ENCODE peak calls at places on chromosomes 5 and 9, in five cellular contexts. One of them, this sample, is unnamed.

GRCh38 chr9:17630531-17630949 is 51.7 kb downstream of the SH3GL2 start:
- DNase-seq in upper lobe of left lung: no peak
- DNase-seq in HCT116: no peak
- DNase-seq in heart left ventricle: no peak
- DNase-seq in body of pancreas: no peak
- DNase-seq in this sample: no peak

GRCh38 chr5:64165500-64166200 is at the start of gene RNF180:
- DNase-seq in body of pancreas: peak
- DNase-seq in upper lobe of left lung: peak
- DNase-seq in HCT116: no peak
- DNase-seq in heart left ventricle: peak
- DNase-seq in this sample: no peak

GRCh38 chr5:77882670-77883257 is 106.6 kb upstream of the TBCA start:
- DNase-seq in HCT116: no peak
- DNase-seq in upper lobe of left lung: no peak
- DNase-seq in heart left ventricle: no peak
- DNase-seq in body of pancreas: no peak
- DNase-seq in this sample: no peak

GRCh38 chr9:133331221-133331620 is 4.8 kb downstream of the SURF6 start:
- DNase-seq in upper lobe of left lung: peak
- DNase-seq in heart left ventricle: peak
- DNase-seq in body of pancreas: no peak
- DNase-seq in HCT116: no peak
- DNase-seq in this sample: no peak

GRCh38 chr9:69996947-69997346 is 46.7 kb upstream of the MAMDC2 start:
- DNase-seq in heart left ventricle: no peak
- DNase-seq in upper lobe of left lung: no peak
- DNase-seq in HCT116: no peak
- DNase-seq in body of pancreas: peak
- DNase-seq in this sample: peak

GRCh38 chr5:151319334-151319733 is 15.8 kb upstream of the SLC36A3 start:
- DNase-seq in body of pancreas: peak
- DNase-seq in heart left ventricle: peak
- DNase-seq in HCT116: peak
- DNase-seq in upper lobe of left lung: no peak
- DNase-seq in this sample: peak

GRCh38 chr9:38035873-38036272 is 33.2 kb downstream of the SHB start:
- DNase-seq in HCT116: no peak
- DNase-seq in body of pancreas: no peak
- DNase-seq in upper lobe of left lung: no peak
- DNase-seq in heart left ventricle: no peak
- DNase-seq in this sample: no peak

GRCh38 chr5:113463032-113463431 is 25.2 kb downstream of the MCC start:
- DNase-seq in body of pancreas: no peak
- DNase-seq in HCT116: no peak
- DNase-seq in heart left ventricle: no peak
- DNase-seq in upper lobe of left lung: no peak
- DNase-seq in this sample: no peak

GRCh38 chr5:81021951-81022687 is 62.0 kb downstream of the RASGRF2 start:
- DNase-seq in body of pancreas: no peak
- DNase-seq in HCT116: no peak
- DNase-seq in heart left ventricle: peak
- DNase-seq in upper lobe of left lung: no peak
- DNase-seq in this sample: no peak

GRCh38 chr5:163815240-163815791 is 309.9 kb downstream of the MAT2B start:
- DNase-seq in heart left ventricle: no peak
- DNase-seq in HCT116: no peak
- DNase-seq in upper lobe of left lung: no peak
- DNase-seq in body of pancreas: no peak
- DNase-seq in this sample: no peak

GRCh38 chr5:176675676-176676360 is 28.5 kb downstream of the TSPAN17 start:
- DNase-seq in HCT116: peak
- DNase-seq in body of pancreas: no peak
- DNase-seq in heart left ventricle: peak
- DNase-seq in upper lobe of left lung: no peak
- DNase-seq in this sample: no peak

GRCh38 chr9:124602204-124602603 is 95.0 kb upstream of the NR5A1 start:
- DNase-seq in upper lobe of left lung: no peak
- DNase-seq in HCT116: no peak
- DNase-seq in heart left ventricle: no peak
- DNase-seq in body of pancreas: no peak
- DNase-seq in this sample: no peak

GRCh38 chr5:32523625-32524024 is 61.7 kb upstream of the SUB1 start:
- DNase-seq in HCT116: no peak
- DNase-seq in body of pancreas: no peak
- DNase-seq in upper lobe of left lung: no peak
- DNase-seq in heart left ventricle: no peak
- DNase-seq in this sample: no peak

GRCh38 chr5:157994271-157994691 is 135.3 kb upstream of the CLINT1 start:
- DNase-seq in upper lobe of left lung: no peak
- DNase-seq in heart left ventricle: no peak
- DNase-seq in HCT116: no peak
- DNase-seq in body of pancreas: no peak
- DNase-seq in this sample: no peak

GRCh38 chr5:157612071-157612476 is 36.5 kb upstream of the ADAM19 start:
- DNase-seq in HCT116: no peak
- DNase-seq in body of pancreas: no peak
- DNase-seq in upper lobe of left lung: no peak
- DNase-seq in heart left ventricle: no peak
- DNase-seq in this sample: no peak

GRCh38 chr9:21549251-21549765 is 67.2 kb upstream of the IFNE start:
- DNase-seq in body of pancreas: peak
- DNase-seq in heart left ventricle: no peak
- DNase-seq in HCT116: no peak
- DNase-seq in upper lobe of left lung: no peak
- DNase-seq in this sample: no peak

GRCh38 chr5:125338804-125339203 is 592.4 kb upstream of the ZNF608 start:
- DNase-seq in heart left ventricle: no peak
- DNase-seq in upper lobe of left lung: no peak
- DNase-seq in HCT116: no peak
- DNase-seq in body of pancreas: no peak
- DNase-seq in this sample: no peak

GRCh38 chr9:111610149-111610548 is 10.7 kb upstream of the PTGR1 start:
- DNase-seq in body of pancreas: no peak
- DNase-seq in heart left ventricle: no peak
- DNase-seq in upper lobe of left lung: no peak
- DNase-seq in HCT116: no peak
- DNase-seq in this sample: no peak

GRCh38 chr9:16143310-16143709 is 590.5 kb downstream of the CCDC171 start:
- DNase-seq in body of pancreas: no peak
- DNase-seq in HCT116: no peak
- DNase-seq in heart left ventricle: no peak
- DNase-seq in upper lobe of left lung: no peak
- DNase-seq in this sample: no peak

GRCh38 chr5:74017786-74018211 is 391.8 kb downstream of the ARHGEF28 start:
- DNase-seq in upper lobe of left lung: no peak
- DNase-seq in heart left ventricle: no peak
- DNase-seq in body of pancreas: peak
- DNase-seq in HCT116: peak
- DNase-seq in this sample: peak

GRCh38 chr5:106258591-106259125 is 1412.1 kb downstream of the EFNA5 start:
- DNase-seq in body of pancreas: no peak
- DNase-seq in heart left ventricle: no peak
- DNase-seq in upper lobe of left lung: no peak
- DNase-seq in HCT116: peak
- DNase-seq in this sample: no peak

GRCh38 chr9:88819471-88819870 is 171.8 kb upstream of the S1PR3 start:
- DNase-seq in body of pancreas: no peak
- DNase-seq in heart left ventricle: no peak
- DNase-seq in upper lobe of left lung: no peak
- DNase-seq in HCT116: no peak
- DNase-seq in this sample: no peak

GRCh38 chr5:175734501-175734900 is 76.6 kb downstream of the HRH2 start:
- DNase-seq in upper lobe of left lung: no peak
- DNase-seq in HCT116: no peak
- DNase-seq in heart left ventricle: no peak
- DNase-seq in body of pancreas: no peak
- DNase-seq in this sample: no peak

GRCh38 chr9:19552693-19553092 is 143.9 kb downstream of the ACER2 start:
- DNase-seq in heart left ventricle: no peak
- DNase-seq in upper lobe of left lung: no peak
- DNase-seq in body of pancreas: peak
- DNase-seq in HCT116: no peak
- DNase-seq in this sample: no peak

GRCh38 chr9:87581513-87581912 is 83.8 kb downstream of the DAPK1 start:
- DNase-seq in body of pancreas: peak
- DNase-seq in heart left ventricle: no peak
- DNase-seq in upper lobe of left lung: no peak
- DNase-seq in HCT116: no peak
- DNase-seq in this sample: no peak

GRCh38 chr5:157558089-157558595 is 17.4 kb downstream of the ADAM19 start:
- DNase-seq in body of pancreas: no peak
- DNase-seq in HCT116: no peak
- DNase-seq in heart left ventricle: no peak
- DNase-seq in upper lobe of left lung: no peak
- DNase-seq in this sample: no peak

GRCh38 chr5:124810420-124810819 is 64.0 kb upstream of the ZNF608 start:
- DNase-seq in body of pancreas: no peak
- DNase-seq in heart left ventricle: no peak
- DNase-seq in HCT116: no peak
- DNase-seq in upper lobe of left lung: no peak
- DNase-seq in this sample: no peak

GRCh38 chr5:138389332-138389731 is 36.8 kb downstream of the KDM3B start:
- DNase-seq in HCT116: no peak
- DNase-seq in heart left ventricle: no peak
- DNase-seq in upper lobe of left lung: no peak
- DNase-seq in body of pancreas: no peak
- DNase-seq in this sample: no peak
- H3K27ac ChIP-seq in HCT116: no peak
- H3K27ac ChIP-seq in heart left ventricle: no peak
- H3K27ac ChIP-seq in upper lobe of left lung: no peak
- H3K27ac ChIP-seq in body of pancreas: no peak
- H3K27ac ChIP-seq in this sample: no peak

GRCh38 chr5:173395257-173395932 is 67.2 kb upstream of the STC2 start:
- DNase-seq in body of pancreas: no peak
- DNase-seq in heart left ventricle: peak
- DNase-seq in HCT116: peak
- DNase-seq in upper lobe of left lung: no peak
- DNase-seq in this sample: no peak

GRCh38 chr5:173392172-173392571 is 64.0 kb upstream of the STC2 start:
- DNase-seq in body of pancreas: no peak
- DNase-seq in HCT116: no peak
- DNase-seq in heart left ventricle: no peak
- DNase-seq in upper lobe of left lung: no peak
- DNase-seq in this sample: no peak

GRCh38 chr5:173395933-173396308 is 67.7 kb upstream of the STC2 start:
- DNase-seq in upper lobe of left lung: no peak
- DNase-seq in heart left ventricle: no peak
- DNase-seq in HCT116: no peak
- DNase-seq in body of pancreas: no peak
- DNase-seq in this sample: no peak

GRCh38 chr5:173396311-173396993 is 68.2 kb upstream of the STC2 start:
- DNase-seq in heart left ventricle: no peak
- DNase-seq in body of pancreas: no peak
- DNase-seq in HCT116: peak
- DNase-seq in upper lobe of left lung: peak
- DNase-seq in this sample: no peak

DNA sequence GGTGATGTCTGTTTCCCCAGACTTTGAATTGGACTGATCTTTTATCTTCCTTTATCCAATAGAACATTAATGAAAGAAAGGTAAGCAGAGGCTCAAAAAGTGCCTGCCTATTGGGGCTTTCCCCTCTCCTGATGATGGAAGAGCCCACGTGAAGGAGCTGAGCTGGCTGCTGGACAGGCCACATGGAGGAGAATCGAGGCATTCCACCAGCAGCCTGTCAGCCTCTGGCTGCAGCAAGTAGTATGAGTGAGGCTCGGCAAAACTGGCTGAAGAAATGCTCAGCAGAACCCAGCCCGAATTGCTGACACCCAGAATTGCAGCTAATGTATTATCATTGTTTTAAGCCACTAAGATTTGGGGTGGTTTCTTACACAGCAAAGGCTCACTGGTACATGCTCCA is 66.5 kb upstream of the STC2 start:
- DNase-seq in body of pancreas: no peak
- DNase-seq in heart left ventricle: no peak
- DNase-seq in HCT116: no peak
- DNase-seq in upper lobe of left lung: no peak
- DNase-seq in this sample: no peak
- TF ChIP-seq POLR2A in body of pancreas: no peak
- TF ChIP-seq POLR2A in heart left ventricle: no peak
- TF ChIP-seq POLR2A in HCT116: no peak
- TF ChIP-seq POLR2A in upper lobe of left lung: no peak
- TF ChIP-seq POLR2A in this sample: no peak

DNA sequence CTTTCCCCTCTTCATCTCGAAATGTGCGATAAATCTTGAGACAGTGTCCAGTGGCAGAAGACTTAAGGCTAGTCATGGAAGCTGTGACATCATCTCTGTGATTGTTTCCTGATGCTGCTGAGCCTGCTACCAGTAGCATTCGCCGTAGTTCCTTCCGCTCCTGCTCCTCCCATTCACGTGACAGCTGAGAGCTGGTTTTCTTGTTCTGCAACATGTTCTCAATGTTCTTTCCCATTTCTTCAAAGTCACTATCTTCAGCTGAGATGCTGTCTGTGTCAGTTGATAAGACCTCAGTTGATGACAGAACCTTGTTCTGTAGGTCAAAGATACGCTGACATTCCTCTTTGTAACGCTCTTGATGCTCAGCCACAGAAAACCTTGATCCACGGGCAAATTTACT is 3.5 kb downstream of the TAF1L start:
- DNase-seq in upper lobe of left lung: no peak
- DNase-seq in HCT116: no peak
- DNase-seq in body of pancreas: no peak
- DNase-seq in heart left ventricle: no peak
- DNase-seq in this sample: no peak
- H3K27ac ChIP-seq in upper lobe of left lung: no peak
- H3K27ac ChIP-seq in HCT116: no peak
- H3K27ac ChIP-seq in body of pancreas: no peak
- H3K27ac ChIP-seq in heart left ventricle: no peak
- H3K27ac ChIP-seq in this sample: no peak

DNA sequence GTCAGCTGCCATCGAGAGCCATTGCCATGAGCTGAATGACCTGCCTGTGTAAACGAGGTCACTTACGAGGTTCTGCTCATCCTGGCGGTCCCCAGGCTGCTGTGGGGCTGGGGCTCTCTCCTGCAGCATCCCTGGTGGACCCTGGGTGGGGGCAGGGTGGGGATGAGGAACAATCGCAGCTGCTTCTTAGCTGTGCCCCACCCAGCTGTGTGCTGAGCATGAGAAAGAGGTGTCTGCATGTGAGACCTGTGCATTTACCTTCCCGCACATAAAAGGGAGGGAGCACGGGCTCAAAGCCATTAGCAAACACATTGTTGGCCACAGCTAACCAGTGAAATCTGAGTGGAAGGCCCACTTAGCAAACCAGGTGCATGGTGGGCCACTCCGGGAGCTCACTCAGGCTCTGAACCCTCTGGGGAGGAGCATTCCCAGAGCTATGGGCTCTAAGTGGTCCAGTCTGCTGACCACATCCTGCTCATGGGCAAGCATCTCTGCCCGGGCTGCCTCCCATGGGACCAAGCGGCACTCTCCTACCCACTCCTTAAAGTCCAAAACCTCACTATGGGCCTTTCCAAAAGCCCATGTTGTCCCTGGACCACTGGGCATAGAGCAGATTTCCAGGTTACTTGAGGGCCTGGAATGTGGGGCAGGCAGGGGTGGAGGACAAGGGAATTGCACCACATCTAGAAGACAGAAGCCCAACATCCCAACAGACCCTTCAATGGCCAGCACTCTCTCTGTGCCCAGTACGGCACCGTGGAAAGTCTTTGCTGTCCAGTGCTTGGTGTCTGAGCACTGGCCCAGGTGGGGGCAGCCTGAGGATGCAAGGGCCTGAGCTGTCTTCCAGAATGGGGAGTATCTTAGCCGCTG is 41.1 kb upstream of the OLFM1 start:
- DNase-seq in upper lobe of left lung: no peak
- DNase-seq in HCT116: no peak
- DNase-seq in heart left ventricle: no peak
- DNase-seq in body of pancreas: no peak
- DNase-seq in this sample: no peak
- TF ChIP-seq POLR2A in upper lobe of left lung: no peak
- TF ChIP-seq POLR2A in HCT116: no peak
- TF ChIP-seq POLR2A in heart left ventricle: no peak
- TF ChIP-seq POLR2A in body of pancreas: no peak
- TF ChIP-seq POLR2A in this sample: no peak

This sample was measured in tibial nerve.